ENCODE peak calls at places on chromosomes 6 and 20, in five cellular contexts. H, N, R, U and T are unnamed samples.

GRCh38 chr6:53928641-53929339 is 134.0 kb downstream of the LRRC1 start:
- DNase-seq in H (no peak), N (no peak), R (no peak), U (no peak), T (no peak)

GRCh38 chr6:141618180-141618581 is 514.5 kb upstream of the GJE1 start:
- DNase-seq in H (no peak), N (no peak), R (no peak), U (no peak), T (no peak)

GRCh38 chr6:120908767-120909166 is 425.5 kb downstream of the TBC1D32 start:
- DNase-seq in H (no peak), N (no peak), R (no peak), U (no peak), T (no peak)

GRCh38 chr20:5552154-5552553 is 198.0 kb upstream of the SHLD1 start:
- DNase-seq in H (no peak), N (no peak), R (no peak), U (no peak), T (no peak)

GRCh38 chr20:11891081-11891826 is 26.4 kb upstream of the BTBD3 start:
- DNase-seq in H (no peak), N (peak), R (no peak), U (peak), T (no peak)

GRCh38 chr20:63242736-63243135 is 7.0 kb downstream of the BIRC7 start:
- DNase-seq in H (no peak), N (no peak), R (no peak), U (no peak), T (no peak)

GRCh38 chr6:36856277-36856676 is 17.0 kb upstream of the CPNE5 start:
- DNase-seq in H (no peak), N (no peak), R (no peak), U (peak), T (no peak)

GRCh38 chr6:113936093-113936934 is 34.6 kb downstream of the HDAC2 start:
- DNase-seq in H (no peak), N (peak), R (no peak), U (no peak), T (no peak)

GRCh38 chr6:79631800-79632172 is 657 bp downstream of the SH3BGRL2 start:
- DNase-seq in H (no peak), N (peak), R (no peak), U (no peak), T (no peak)

GRCh38 chr20:47501117-47501482 is 587 bp upstream of the NCOA3 start:
- DNase-seq in H (no peak), N (peak), R (no peak), U (no peak), T (no peak)

GRCh38 chr20:217266-217665 is 9.8 kb upstream of the DEFB129 start:
- DNase-seq in H (no peak), N (no peak), R (no peak), U (no peak), T (no peak)

GRCh38 chr6:45838996-45839395 is 176.7 kb downstream of the CLIC5 start:
- DNase-seq in H (no peak), N (no peak), R (no peak), U (no peak), T (no peak)

GRCh38 chr20:39070484-39071231 is 108.5 kb downstream of the DHX35 start:
- DNase-seq in H (no peak), N (peak), R (no peak), U (no peak), T (no peak)

GRCh38 chr6:169978615-169979161 is 227.3 kb downstream of the ERMARD start:
- DNase-seq in H (no peak), N (peak), R (no peak), U (no peak), T (no peak)

GRCh38 chr20:59222239-59222981 is 58.8 kb downstream of the ZNF831 start:
- DNase-seq in H (peak), N (peak), R (peak), U (peak), T (peak)

GRCh38 chr6:112029045-112029822 is 24.7 kb upstream of the CCN6 start:
- DNase-seq in H (peak), N (peak), R (peak), U (peak), T (peak)

GRCh38 chr6:108423982-108424695 is 129.3 kb downstream of the AFG1L start:
- DNase-seq in H (no peak), N (peak), R (no peak), U (no peak), T (no peak)

GRCh38 chr6:34955447-34955846 is 66.4 kb downstream of the ANKS1A start:
- DNase-seq in H (no peak), N (no peak), R (no peak), U (no peak), T (no peak)

GRCh38 chr6:40286027-40286426 is 301.1 kb downstream of the LRFN2 start:
- DNase-seq in H (no peak), N (no peak), R (no peak), U (peak), T (no peak)

GRCh38 chr20:19947611-19948264 is 69.4 kb upstream of the NAA20 start:
- DNase-seq in H (no peak), N (peak), R (no peak), U (peak), T (no peak)

GRCh38 chr6:106159531-106159940 is 73.4 kb downstream of the PRDM1 start:
- DNase-seq in H (no peak), N (peak), R (no peak), U (no peak), T (no peak)

GRCh38 chr20:8757146-8757545 is 311.7 kb upstream of the PLCB4 start:
- DNase-seq in H (no peak), N (peak), R (no peak), U (no peak), T (no peak)

GRCh38 chr6:71822626-71823025 is 63.7 kb upstream of the RIMS1 start:
- DNase-seq in H (no peak), N (peak), R (no peak), U (no peak), T (no peak)

GRCh38 chr6:110816677-110817076 is 1.4 kb upstream of the CDK19 start:
- DNase-seq in H (no peak), N (no peak), R (no peak), U (no peak), T (no peak)

GRCh38 chr6:148915889-148916288 is 169.1 kb downstream of the UST start:
- DNase-seq in H (no peak), N (no peak), R (no peak), U (no peak), T (no peak)

GRCh38 chr20:32382102-32382950 is 24.2 kb downstream of the ASXL1 start:
- DNase-seq in H (no peak), N (no peak), R (no peak), U (no peak), T (no peak)

GRCh38 chr20:48041078-48041780 is 255.9 kb upstream of the SULF2 start:
- DNase-seq in H (no peak), N (no peak), R (no peak), U (no peak), T (no peak)

GRCh38 chr20:59866338-59866737 is 67.1 kb downstream of the SYCP2 start:
- DNase-seq in H (no peak), N (peak), R (no peak), U (no peak), T (no peak)